ENCODE peak calls at places on chromosomes 16 and 17, in ten cellular contexts. P is tibial nerve, M is A673, L is heart right ventricle, G is right cardiac atrium, R is mesendoderm, Z is PC-3, U is left ventricle myocardium inferior, B is fibroblast of lung, E is psoas muscle. Y is an unnamed sample. For H3K4me1 and H3K27me3, the result is how much of the 10 kb centered on the place peaks cover.

GRCh38 chr16:49781401-49781800 is 74.5 kb downstream of the ZNF423 start:
- DNase-seq in P (no peak), Z (no peak), B (no peak), R (no peak), U (no peak), L (no peak), M (no peak), G (peak), E (no peak), Y (no peak)

GRCh38 chr17:29949708-29950107 is 8.3 kb downstream of the EFCAB5 start:
- DNase-seq in Z (no peak), L (no peak), E (no peak), B (no peak), M (no peak), U (no peak), R (no peak), G (no peak), P (no peak), Y (no peak)

GRCh38 chr17:67800495-67800928 is 24.8 kb upstream of the BPTF start:
- DNase-seq in U (peak), R (peak), L (peak), E (peak), G (peak), B (peak), P (peak), M (peak), Z (peak), Y (peak)

GRCh38 chr17:81866440-81867122 is 4.6 kb downstream of the ARHGDIA start:
- DNase-seq in P (no peak), E (no peak), Z (no peak), R (no peak), U (no peak), L (no peak), M (no peak), G (peak), B (peak), Y (no peak)

GRCh38 chr16:66928702-66929388 is 3.5 kb upstream of the RRAD start:
- DNase-seq in U (no peak), B (peak), M (peak), G (no peak), P (no peak), Z (no peak), R (peak), L (no peak), E (peak), Y (no peak)

GRCh38 chr16:53944026-53944425 is 240.1 kb downstream of the FTO start:
- DNase-seq in G (no peak), L (no peak), Z (peak), E (no peak), P (no peak), U (no peak), B (no peak), M (no peak), R (no peak), Y (no peak)

GRCh38 chr17:19502517-19502916 is 31.1 kb upstream of the SLC47A1 start:
- DNase-seq in L (no peak), R (no peak), B (no peak), G (no peak), P (no peak), Z (no peak), U (no peak), E (no peak), M (no peak), Y (no peak)

GRCh38 chr16:3121843-3122467 is 9.6 kb downstream of the ZNF205 start:
- DNase-seq in Z (no peak), G (peak), E (no peak), R (no peak), P (no peak), M (no peak), U (no peak), L (no peak), B (no peak), Y (no peak)

GRCh38 chr16:58125781-58126335 is 3.3 kb downstream of the CFAP20 start:
- DNase-seq in E (no peak), L (no peak), U (no peak), P (no peak), M (no peak), R (peak), Z (no peak), G (no peak), B (no peak), Y (no peak)

GRCh38 chr17:81832608-81833159 is 407 bp downstream of the MCRIP1 start:
- DNase-seq in P (peak), E (peak), U (peak), B (no peak), M (peak), Z (no peak), G (peak), R (no peak), L (no peak), Y (no peak)

GRCh38 chr17:50629902-50630301 is 4.8 kb upstream of the ABCC3 start:
- DNase-seq in L (no peak), P (no peak), E (no peak), Z (no peak), R (no peak), U (no peak), G (no peak), M (no peak), B (no peak), Y (peak)

GRCh38 chr17:36786867-36787266 is 150.4 kb upstream of the LHX1 start:
- DNase-seq in B (no peak), R (no peak), E (no peak), Z (no peak), U (no peak), L (no peak), P (no peak), M (no peak), G (no peak), Y (no peak)

GRCh38 chr17:81295031-81295677 is at the start of gene SLC38A10:
- DNase-seq in R (peak), G (peak), P (peak), L (peak), M (peak), B (peak), U (peak), E (peak), Z (peak), Y (peak)

GRCh38 chr17:61324540-61324868 is 75.1 kb upstream of the TBX2 start:
- DNase-seq in U (no peak), Z (peak), E (no peak), B (peak), R (no peak), P (no peak), G (no peak), L (no peak), M (no peak), Y (no peak)

GRCh38 chr16:30063893-30064745 is 1.4 kb upstream of the ALDOA start:
- DNase-seq in U (peak), B (peak), L (peak), P (peak), R (peak), E (peak), Z (peak), G (peak), M (peak), Y (peak)

GRCh38 chr17:38748329-38749221 is at the start of gene PCGF2:
- DNase-seq in B (peak), E (peak), M (peak), Z (peak), L (peak), R (peak), G (peak), U (peak), P (peak), Y (peak)

GRCh38 chr17:20116683-20117309 is 107.6 kb downstream of the SPECC1 start:
- DNase-seq in E (no peak), U (no peak), M (peak), L (peak), Z (peak), P (peak), R (peak), G (peak), B (peak), Y (no peak)

GRCh38 chr17:80826955-80827645 is 164.5 kb upstream of the CHMP6 start:
- DNase-seq in B (peak), Z (peak), U (no peak), L (peak), M (peak), G (peak), R (peak), P (peak), E (peak), Y (peak)

GRCh38 chr17:33602981-33603380 is 309.9 kb upstream of the ASIC2 start:
- DNase-seq in L (no peak), B (no peak), E (no peak), P (no peak), G (no peak), U (no peak), R (peak), Z (no peak), M (no peak), Y (no peak)

GRCh38 chr16:53741546-53741945 is 37.6 kb downstream of the FTO start:
- DNase-seq in L (no peak), Z (peak), G (no peak), R (no peak), B (no peak), M (no peak), P (no peak), E (no peak), U (no peak), Y (no peak)

GRCh38 chr17:10993126-10993525 is 155.2 kb upstream of the PIRT start:
- DNase-seq in L (peak), G (no peak), Z (no peak), P (no peak), M (peak), R (no peak), B (no peak), U (peak), E (peak), Y (no peak)

GRCh38 chr17:80955078-80955477 is 36.6 kb upstream of the CHMP6 start:
- DNase-seq in U (no peak), G (peak), P (no peak), R (no peak), Z (no peak), M (no peak), E (no peak), B (no peak), L (no peak), Y (peak)

GRCh38 chr16:50833929-50834328 is 92.0 kb downstream of the CYLD start:
- DNase-seq in R (no peak), E (no peak), G (no peak), U (no peak), M (no peak), Z (no peak), P (no peak), B (no peak), L (no peak), Y (no peak)

GRCh38 chr17:14744716-14745115 is 443.8 kb downstream of the HS3ST3B1 start:
- DNase-seq in L (no peak), P (no peak), G (no peak), E (no peak), Z (peak), B (peak), R (no peak), M (no peak), U (no peak), Y (no peak)

GRCh38 chr16:3266873-3267537 is 10.6 kb upstream of the MEFV start:
- DNase-seq in L (no peak), G (peak), U (no peak), Z (peak), B (peak), M (peak), R (peak), P (no peak), E (no peak), Y (no peak)

GRCh38 chr17:1787301-1787902 is 25.5 kb downstream of the SERPINF1 start:
- DNase-seq in M (no peak), Z (peak), P (no peak), G (peak), U (peak), E (peak), B (peak), R (no peak), L (peak), Y (peak)
- H3K4me3 ChIP-seq in M (no peak), Z (no peak), P (no peak), G (no peak), U (no peak), E (no peak), B (no peak), R (no peak), L (no peak), Y (no peak)

DNA sequence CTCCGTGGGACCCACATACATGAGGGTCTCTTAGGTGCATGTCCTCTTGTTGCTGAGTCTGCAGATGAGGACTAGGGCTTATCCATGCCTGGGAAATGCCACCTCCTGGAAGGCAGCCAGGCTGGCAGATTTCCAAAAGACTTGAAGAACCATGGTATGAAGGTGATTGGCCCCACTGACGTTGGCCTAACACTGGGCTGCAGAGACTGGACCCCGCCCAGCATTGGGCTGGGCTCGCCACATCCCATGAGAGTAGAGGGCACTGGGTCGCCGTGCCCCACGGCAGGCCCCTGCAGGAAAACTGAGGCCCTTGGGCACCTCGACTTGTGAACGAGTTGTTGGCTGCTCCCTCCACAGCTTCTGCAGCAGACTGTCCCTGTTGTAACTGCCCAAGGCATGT is 38.2 kb upstream of the IL21R start:
- DNase-seq in R (no peak), B (no peak), U (no peak), M (peak), Z (peak), G (peak), P (no peak), E (no peak), L (no peak), Y (no peak)
- H3K4me1 ChIP-seq in R (under half), B (under half), U (under half), M (under half), Z (under half), G (under half), P (under half), E (under half), L (under half), Y (under half)

GRCh38 chr16:711548-712320 is 3.2 kb upstream of the METRN start:
- DNase-seq in U (peak), M (peak), E (peak), R (peak), Z (peak), P (peak), L (peak), G (peak), B (peak), Y (peak)

GRCh38 chr16:716250-716607 is 1.3 kb downstream of the METRN start:
- DNase-seq in E (no peak), R (peak), Z (no peak), G (peak), B (peak), U (no peak), M (no peak), P (no peak), L (no peak), Y (no peak)

GRCh38 chr16:715448-716249 is 731 bp downstream of the METRN start:
- DNase-seq in L (no peak), B (peak), P (no peak), U (no peak), E (no peak), R (peak), M (no peak), Z (no peak), G (peak), Y (no peak)

GRCh38 chr16:714558-715447 is at the start of gene METRN:
- DNase-seq in U (peak), Z (peak), M (peak), P (peak), E (peak), R (peak), G (peak), L (peak), B (peak), Y (peak)

DNA sequence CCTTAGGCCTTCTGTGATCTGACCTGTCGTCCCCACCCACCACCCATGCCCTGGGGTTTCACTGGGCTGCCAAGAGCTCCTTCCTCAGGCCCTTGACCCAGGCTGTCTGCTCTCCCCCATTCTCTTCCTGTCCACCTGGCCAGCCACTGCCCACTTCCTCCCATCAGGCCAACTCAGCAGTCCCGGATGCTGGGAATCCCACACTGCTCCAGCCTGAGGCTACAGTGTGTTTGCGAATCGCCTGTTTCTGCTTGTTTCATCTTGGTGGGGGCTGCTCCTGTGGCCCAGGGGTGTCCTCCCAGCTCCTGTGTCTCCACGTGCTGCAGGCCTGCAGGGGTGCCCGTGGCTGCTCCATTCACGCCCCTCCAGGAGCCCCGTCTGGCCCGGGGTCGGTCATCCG is 839 bp upstream of the METRN start:
- DNase-seq in G (no peak), E (no peak), L (no peak), R (no peak), M (no peak), P (no peak), Z (peak), U (no peak), B (no peak), Y (no peak)
- H3K27me3 ChIP-seq in G (under half), E (under half), L (under half), R (under half), M (under half), P (under half), Z (under half), U (under half), B (under half), Y (under half)

DNA sequence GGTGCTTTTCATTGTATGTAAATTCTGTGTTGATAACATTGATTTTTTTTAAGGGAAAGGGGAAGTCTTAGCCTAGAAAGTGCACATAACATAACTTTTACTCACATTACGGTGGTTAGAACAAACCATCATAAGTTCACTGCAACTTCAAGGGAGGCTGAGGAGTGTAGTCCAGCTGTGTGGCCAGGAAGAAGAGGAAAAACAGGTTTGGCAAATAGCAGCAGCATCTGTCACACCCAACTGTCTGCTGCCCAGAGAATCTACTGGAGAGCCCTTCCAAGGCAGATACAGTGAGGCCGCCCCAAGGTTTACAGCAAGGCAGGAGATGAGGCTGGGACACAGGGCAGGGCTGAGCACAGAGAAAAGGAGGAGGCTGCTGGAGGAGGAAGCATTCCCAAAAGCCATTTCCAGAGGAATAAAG is 60.6 kb downstream of the AIPL1 start:
- DNase-seq in B (no peak), R (peak), G (no peak), L (no peak), E (no peak), M (no peak), U (no peak), Z (peak), P (no peak), Y (no peak)
- H3K4me3 ChIP-seq in B (no peak), R (no peak), G (no peak), L (no peak), E (no peak), M (no peak), U (no peak), Z (peak), P (no peak), Y (no peak)

GRCh38 chr16:11325404-11326083 is 19.7 kb upstream of the RMI2 start:
- DNase-seq in Z (no peak), M (no peak), P (no peak), G (no peak), U (no peak), R (no peak), L (no peak), B (no peak), E (no peak), Y (no peak)
- H3K4me1 ChIP-seq in Z (under half), M (under half), P (under half), G (under half), U (under half), R (under half), L (half or more), B (under half), E (under half), Y (under half)

GRCh38 chr17:74325376-74325742 is 667 bp upstream of the KIF19 start:
- DNase-seq in R (no peak), L (peak), B (no peak), Z (no peak), M (no peak), G (peak), E (peak), P (no peak), U (no peak), Y (no peak)
- H3K27me3 ChIP-seq in R (under half), L (under half), B (under half), Z (half or more), M (under half), G (under half), E (under half), P (under half), U (under half), Y (under half)

GRCh38 chr17:77537566-77537965 is 396.8 kb downstream of the SEC14L1 start:
- DNase-seq in R (no peak), B (no peak), U (no peak), L (no peak), Z (no peak), G (no peak), E (no peak), M (no peak), P (no peak), Y (no peak)

GRCh38 chr17:77535892-77536291 is 395.1 kb downstream of the SEC14L1 start:
- DNase-seq in Z (no peak), G (no peak), B (no peak), L (no peak), R (no peak), M (peak), E (no peak), U (no peak), P (no peak), Y (peak)

GRCh38 chr17:77534137-77534536 is 393.4 kb downstream of the SEC14L1 start:
- DNase-seq in M (no peak), Z (no peak), B (no peak), P (no peak), G (no peak), R (no peak), U (no peak), E (peak), L (no peak), Y (no peak)

GRCh38 chr17:77531641-77532040 is 390.9 kb downstream of the SEC14L1 start:
- DNase-seq in L (no peak), R (no peak), E (peak), B (no peak), P (no peak), M (no peak), U (no peak), Z (no peak), G (no peak), Y (peak)

GRCh38 chr17:77535435-77535834 is 394.7 kb downstream of the SEC14L1 start:
- DNase-seq in U (no peak), B (no peak), M (peak), P (no peak), G (no peak), R (no peak), Z (peak), L (no peak), E (peak), Y (peak)
- H3K4me3 ChIP-seq in U (no peak), B (no peak), M (peak), P (no peak), G (no peak), R (no peak), Z (no peak), L (no peak), E (no peak), Y (no peak)

GRCh38 chr16:8956265-8957060 is 7.2 kb downstream of the USP7 start:
- DNase-seq in P (peak), B (no peak), R (no peak), E (peak), L (no peak), G (peak), Z (no peak), U (no peak), M (no peak), Y (peak)

GRCh38 chr16:8957061-8957392 is 6.7 kb downstream of the USP7 start:
- DNase-seq in B (no peak), R (no peak), P (no peak), Z (no peak), E (no peak), M (no peak), U (no peak), G (no peak), L (no peak), Y (no peak)

GRCh38 chr16:8955828-8956227 is 7.9 kb downstream of the USP7 start:
- DNase-seq in Z (no peak), E (no peak), L (no peak), B (no peak), G (no peak), R (peak), P (no peak), M (no peak), U (no peak), Y (no peak)

GRCh38 chr16:8958344-8958808 is 5.3 kb downstream of the USP7 start:
- DNase-seq in R (peak), M (no peak), P (no peak), L (no peak), U (peak), E (peak), B (peak), G (peak), Z (peak), Y (peak)

GRCh38 chr16:8957509-8958157 is 6.1 kb downstream of the USP7 start:
- DNase-seq in L (no peak), R (no peak), P (no peak), B (no peak), M (no peak), U (no peak), G (no peak), Z (no peak), E (no peak), Y (no peak)
- H3K4me1 ChIP-seq in L (half or more), R (under half), P (under half), B (under half), M (half or more), U (half or more), G (under half), Z (under half), E (half or more), Y (under half)

Y was measured in aorta.